ENCODE peak calls at places on chromosomes 1 and 21, in six cellular contexts. H is upper lobe of left lung, E is endothelial cell of umbilical vein, I is GM23338, C is transverse colon, J is Panc1. U is an unnamed sample.

GRCh38 chr1:61851849-61852692 is 109.8 kb downstream of the PATJ start:
- DNase-seq in H (no peak), J (no peak), I (peak; percentile 78), E (peak; percentile 74), C (no peak), U (no peak)

GRCh38 chr1:90568436-90568835 is 148.7 kb downstream of the BARHL2 start:
- DNase-seq in J (no peak), H (no peak), I (no peak), E (no peak), C (no peak), U (no peak)

GRCh38 chr1:23376890-23377811 is 7.5 kb upstream of the ZNF436 start:
- DNase-seq in I (no peak), J (peak; percentile 98), E (peak; percentile 67), C (peak; percentile 48), H (no peak), U (no peak)

GRCh38 chr21:40016667-40017066 is 149.4 kb downstream of the PCP4 start:
- DNase-seq in I (no peak), C (no peak), J (no peak), E (no peak), H (no peak), U (peak; percentile 40)

GRCh38 chr1:236164273-236164672 is 21.9 kb downstream of the GPR137B start:
- DNase-seq in I (no peak), C (no peak), E (no peak), J (no peak), H (no peak), U (peak; percentile 82)

GRCh38 chr1:28835237-28835650 is 23.3 kb downstream of the OPRD1 start:
- DNase-seq in E (no peak), I (no peak), J (no peak), C (no peak), H (no peak), U (no peak)

GRCh38 chr1:5917591-5918274 is 74.5 kb downstream of the NPHP4 start:
- DNase-seq in E (no peak), J (no peak), C (no peak), H (no peak), I (no peak), U (no peak)

GRCh38 chr1:30526652-30527345 is 196.6 kb downstream of the MATN1 start:
- DNase-seq in E (no peak), J (no peak), I (no peak), H (no peak), C (no peak), U (peak; percentile 43)

GRCh38 chr1:236451796-236452373 is 57.8 kb downstream of the EDARADD start:
- DNase-seq in J (no peak), I (peak; percentile 82), E (peak; percentile 7), C (peak; percentile 16), H (no peak), U (no peak)

GRCh38 chr1:68213843-68214242 is 18.5 kb downstream of the WLS start:
- DNase-seq in H (peak; percentile 42), I (no peak), J (no peak), C (peak; percentile 75), E (peak; percentile 64), U (no peak)

GRCh38 chr1:47438321-47439150 is 692 bp downstream of the FOXD2 start:
- DNase-seq in C (peak; percentile 41), H (no peak), I (peak; percentile 41), E (no peak), J (no peak), U (peak; percentile 83)

GRCh38 chr1:27789511-27790154 is 16.6 kb downstream of the STX12 start:
- DNase-seq in J (no peak), I (no peak), C (no peak), E (peak; percentile 92), H (peak; percentile 82), U (no peak)

GRCh38 chr1:222105861-222106260 is 364.0 kb upstream of the DUSP10 start:
- DNase-seq in E (no peak), J (no peak), H (no peak), C (no peak), I (no peak), U (no peak)

GRCh38 chr1:8409107-8409506 is 91.2 kb downstream of the SLC45A1 start:
- DNase-seq in C (peak; percentile 30), H (no peak), I (peak; percentile 63), J (no peak), E (peak; percentile 76), U (no peak)

GRCh38 chr1:8406946-8407345 is 89.0 kb downstream of the SLC45A1 start:
- DNase-seq in J (no peak), E (no peak), I (no peak), C (no peak), H (no peak), U (no peak)

GRCh38 chr1:8409666-8410065 is 91.8 kb downstream of the SLC45A1 start:
- DNase-seq in C (no peak), H (no peak), I (no peak), J (no peak), E (no peak), U (no peak)

GRCh38 chr1:8407652-8408051 is 89.7 kb downstream of the SLC45A1 start:
- DNase-seq in C (no peak), E (no peak), H (no peak), J (no peak), I (no peak), U (no peak)

DNA sequence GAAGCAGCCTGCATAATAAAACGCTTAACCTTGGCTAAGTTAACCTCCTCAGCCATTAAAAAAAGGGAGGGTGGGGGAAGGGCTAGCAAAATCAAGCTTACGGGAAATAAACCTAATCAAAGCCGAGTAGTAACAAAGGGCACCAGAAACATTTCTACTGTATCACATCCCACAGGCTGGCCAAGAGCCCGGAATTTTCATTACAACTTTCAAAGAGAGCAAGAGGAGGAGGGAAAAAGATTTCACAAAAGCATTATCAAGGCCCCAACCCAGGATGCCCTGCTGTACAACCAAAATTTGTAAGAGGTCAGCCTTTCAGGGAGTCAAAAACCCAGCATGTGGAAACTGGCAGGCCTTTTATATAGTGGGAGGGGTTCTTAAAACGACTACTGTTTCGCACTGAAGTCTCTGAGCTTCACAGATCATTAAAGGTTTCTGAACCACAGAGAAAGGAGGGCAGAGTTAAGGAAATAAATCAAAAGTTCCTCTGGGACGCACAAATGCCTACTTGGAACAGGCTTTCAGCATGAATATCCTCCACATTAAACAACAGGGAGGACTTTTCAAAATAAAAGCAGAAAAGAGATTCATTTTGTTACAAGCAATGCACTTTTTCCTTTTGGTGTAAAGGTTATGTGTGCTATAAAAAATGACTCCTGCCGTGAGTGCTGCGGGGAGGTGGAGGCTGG is 90.4 kb downstream of the SLC45A1 start:
- DNase-seq in I (peak; percentile 53), J (no peak), H (no peak), C (peak; percentile 82), E (peak; percentile 89), U (no peak)
- H3K4me3 ChIP-seq in I (peak overlapping the region; percentile 19), J (no peak overlapping the region), H (no peak overlapping the region), C (peak overlapping the region; percentile 13), E (no peak overlapping the region), U (peak overlapping the region; percentile 4)

GRCh38 chr1:33624991-33625870 is 152.8 kb downstream of the ZSCAN20 start:
- DNase-seq in J (no peak), I (peak; percentile 46), H (no peak), C (no peak), E (no peak), U (no peak)
- TF ChIP-seq POLR2AphosphoS5 in J (no peak), I (no peak), H (no peak), C (no peak), E (no peak), U (no peak)

GRCh38 chr1:2349821-2350220 is 41.5 kb downstream of the MORN1 start:
- DNase-seq in H (no peak), C (no peak), J (no peak), I (no peak), E (no peak), U (peak; percentile 43)
- TF ChIP-seq CTCF in H (no peak), C (no peak), J (no peak), I (no peak), E (no peak), U (no peak)

DNA sequence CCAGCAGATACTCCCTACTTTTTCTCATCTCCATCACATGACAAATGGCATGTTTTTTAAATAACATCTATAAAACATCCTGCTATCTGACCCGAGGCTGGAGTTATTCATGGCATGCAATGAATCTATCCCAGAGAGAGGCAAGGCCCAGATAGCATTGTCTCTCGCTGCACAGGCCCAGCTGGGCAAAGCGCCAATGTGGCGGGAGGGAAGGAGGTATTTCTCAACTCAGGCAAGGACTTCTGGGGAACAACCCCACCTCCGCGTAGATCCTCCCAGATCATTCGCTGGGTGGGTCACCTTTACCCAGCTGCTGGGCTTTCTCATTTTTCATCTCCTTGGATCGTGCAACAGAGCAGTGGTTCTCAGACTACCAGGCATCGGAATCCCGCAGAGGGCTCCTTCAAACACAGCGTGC is 59.8 kb downstream of the ERG start:
- DNase-seq in I (no peak), J (no peak), E (peak; percentile 67), H (peak; percentile 52), C (no peak), U (peak; percentile 80)
- H3K4me3 ChIP-seq in I (no peak overlapping the region), J (no peak overlapping the region), E (no peak overlapping the region), H (no peak overlapping the region), C (no peak overlapping the region), U (no peak overlapping the region)

DNA sequence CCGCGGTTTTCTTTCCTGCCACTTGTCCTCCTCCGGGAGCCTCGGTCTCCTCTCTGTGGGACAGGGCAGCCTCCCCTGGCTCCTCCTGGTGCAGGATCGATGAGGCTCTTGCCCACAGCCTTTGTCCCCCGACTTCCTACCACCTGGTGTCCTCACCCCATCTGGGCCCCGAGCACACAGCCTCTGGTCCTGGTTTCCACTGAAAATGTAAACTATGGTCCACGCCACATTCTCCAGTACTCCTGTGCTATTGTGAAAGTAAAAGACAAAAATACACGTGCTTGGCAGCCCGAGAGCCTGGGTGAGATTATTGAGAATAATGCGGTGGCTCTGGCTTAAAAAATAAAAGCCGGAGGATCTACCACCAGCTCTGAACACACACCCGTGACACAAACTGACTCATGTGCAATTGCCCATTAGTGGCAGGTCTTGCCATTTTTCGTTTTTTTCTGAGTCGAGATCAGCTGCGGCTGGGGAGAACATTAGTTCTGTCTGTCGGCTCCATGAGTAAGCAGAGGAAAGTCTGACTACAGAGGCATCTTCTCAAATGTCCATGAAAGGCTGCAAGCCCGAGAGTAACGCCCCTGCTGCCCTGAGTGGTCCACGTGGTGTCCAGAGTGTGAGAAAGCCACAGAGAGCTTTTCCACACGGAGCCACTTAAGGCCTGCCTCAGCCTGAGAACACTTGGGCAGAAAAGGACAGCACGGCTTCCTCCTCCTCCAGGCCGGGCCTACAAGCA is 5.7 kb upstream of the COL6A2 start:
- DNase-seq in E (no peak), J (no peak), H (no peak), C (peak; percentile 64), I (no peak), U (no peak)
- TF ChIP-seq POLR2AphosphoS5 in E (no peak), J (no peak), H (peak; percentile 55), C (peak; percentile 75), I (no peak), U (no peak)

GRCh38 chr1:9942939-9943807 is at the start of the genes LZIC and NMNAT1:
- DNase-seq in J (peak; percentile 50), C (peak; percentile 95), H (peak; percentile 95), E (peak; percentile 94), I (peak; percentile 98), U (peak; percentile 97)

GRCh38 chr1:9946315-9946714 is 3.0 kb downstream of the NMNAT1 start:
- DNase-seq in I (no peak), J (no peak), C (no peak), H (no peak), E (no peak), U (no peak)

DNA sequence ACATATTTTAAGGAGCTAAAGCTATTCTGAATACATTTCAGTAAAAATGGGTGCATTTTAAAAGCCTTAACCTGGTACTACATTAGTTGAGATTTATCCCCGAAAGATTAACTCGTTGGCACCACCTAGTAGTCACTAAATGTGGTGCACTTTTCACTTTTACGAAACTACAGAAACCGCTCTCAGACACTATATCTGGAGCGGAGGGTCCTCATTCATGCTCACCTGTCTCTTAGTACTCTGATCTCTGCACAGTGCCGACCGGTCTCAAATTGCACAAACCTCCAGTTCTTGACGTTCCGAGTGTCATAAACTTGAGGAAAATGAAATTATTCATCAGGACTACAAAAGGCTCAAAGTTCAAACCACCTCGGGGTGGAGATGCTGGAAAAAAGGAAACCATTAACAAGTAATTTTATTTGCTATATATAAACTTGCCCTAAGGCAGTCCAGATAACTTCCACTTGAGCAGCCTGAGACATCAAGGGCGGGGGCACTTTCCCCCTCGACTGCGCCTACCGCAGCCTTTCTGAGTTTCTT is 722 bp downstream of the LZIC start:
- DNase-seq in C (no peak), I (peak; percentile 79), H (no peak), J (peak; percentile 17), E (peak; percentile 71), U (no peak)
- TF ChIP-seq CTCF in C (peak; percentile 54), I (peak; percentile 74), H (peak; percentile 20), J (peak; percentile 44), E (peak; percentile 45), U (peak; percentile 47)

U was measured in spleen.